ENCODE peak calls at places on chromosome 16, in six cellular contexts. C is H9, G is IMR-90, A is neuronal stem cell, L is mesenchymal stem cell, W is H1. F is an unnamed sample.

GRCh38 chr16:10950393-10950792 is 6.0 kb downstream of the CLEC16A start:
- DNase-seq in C (no peak), G (no peak), A (no peak), L (peak), W (no peak), F (peak)

GRCh38 chr16:46918905-46919792 is 35.0 kb downstream of the GPT2 start:
- DNase-seq in C (no peak), G (no peak), A (peak), L (peak), W (no peak), F (no peak)

GRCh38 chr16:15482068-15482747 is 47.8 kb downstream of the BMERB1 start:
- DNase-seq in C (peak), G (peak), A (no peak), L (peak), W (no peak), F (peak)

GRCh38 chr16:80463776-80464175 is 77.0 kb upstream of the DYNLRB2 start:
- DNase-seq in C (no peak), G (no peak), A (no peak), L (no peak), W (no peak), F (no peak)

GRCh38 chr16:71367243-71367976 is 8.9 kb downstream of the CALB2 start:
- DNase-seq in C (peak), G (peak), A (peak), L (peak), W (peak), F (peak)

GRCh38 chr16:8548166-8548565 is 42.1 kb downstream of the TMEM114 start:
- DNase-seq in C (no peak), G (no peak), A (no peak), L (no peak), W (no peak), F (no peak)

GRCh38 chr16:81627024-81627423 is 152.1 kb upstream of the PLCG2 start:
- DNase-seq in C (no peak), G (peak), A (no peak), L (peak), W (no peak), F (no peak)

GRCh38 chr16:1601031-1601430 is 10.8 kb downstream of the IFT140 start:
- DNase-seq in C (no peak), G (no peak), A (no peak), L (no peak), W (no peak), F (peak)

GRCh38 chr16:10619271-10619849 is 39.0 kb upstream of the EMP2 start:
- DNase-seq in C (peak), G (no peak), A (no peak), L (no peak), W (peak), F (no peak)

GRCh38 chr16:68072038-68072695 is 13.0 kb upstream of the NFATC3 start:
- DNase-seq in C (no peak), G (peak), A (no peak), L (peak), W (peak), F (peak)

GRCh38 chr16:70253291-70254094 is 1.8 kb upstream of the EXOSC6 start:
- DNase-seq in C (peak), G (peak), A (peak), L (peak), W (peak), F (peak)

GRCh38 chr16:9798474-9798873 is 383.8 kb downstream of the GRIN2A start:
- DNase-seq in C (no peak), G (no peak), A (no peak), L (no peak), W (no peak), F (no peak)

GRCh38 chr16:57167951-57168350 is 17.9 kb downstream of the PSME3IP1 start:
- DNase-seq in C (no peak), G (peak), A (peak), L (peak), W (no peak), F (peak)

GRCh38 chr16:14101415-14101814 is 30.3 kb downstream of the MRTFB start:
- DNase-seq in C (no peak), G (no peak), A (no peak), L (no peak), W (no peak), F (no peak)

GRCh38 chr16:10296956-10297340 is 88.9 kb upstream of the ATF7IP2 start:
- DNase-seq in C (no peak), G (no peak), A (no peak), L (no peak), W (no peak), F (no peak)

GRCh38 chr16:87328846-87329245 is 11.7 kb upstream of the C16orf95 start:
- DNase-seq in C (no peak), G (no peak), A (no peak), L (no peak), W (no peak), F (no peak)

GRCh38 chr16:66248096-66248495 is 118.4 kb upstream of the CDH5 start:
- DNase-seq in C (no peak), G (peak), A (no peak), L (peak), W (no peak), F (no peak)

GRCh38 chr16:52713740-52714139 is 166.8 kb upstream of the TOX3 start:
- DNase-seq in C (no peak), G (no peak), A (no peak), L (no peak), W (no peak), F (no peak)

GRCh38 chr16:70553175-70553574 is 29.6 kb downstream of the SF3B3 start:
- DNase-seq in C (no peak), G (peak), A (no peak), L (peak), W (no peak), F (no peak)

GRCh38 chr16:49194499-49195260 is 87.0 kb downstream of the CBLN1 start:
- DNase-seq in C (no peak), G (no peak), A (no peak), L (no peak), W (no peak), F (no peak)

GRCh38 chr16:610513-611381 is 20.0 kb upstream of the WFIKKN1 start:
- DNase-seq in C (peak), G (no peak), A (no peak), L (no peak), W (peak), F (peak)

GRCh38 chr16:66342294-66342900 is 24.1 kb upstream of the CDH5 start:
- DNase-seq in C (peak), G (no peak), A (peak), L (peak), W (peak), F (no peak)

GRCh38 chr16:22673463-22673862 is 140.5 kb upstream of the HS3ST2 start:
- DNase-seq in C (peak), G (no peak), A (no peak), L (no peak), W (peak), F (no peak)

GRCh38 chr16:63629272-63629671 is 1492.6 kb downstream of the CDH11 start:
- DNase-seq in C (no peak), G (no peak), A (no peak), L (no peak), W (no peak), F (no peak)

GRCh38 chr16:25868041-25868600 is 176.4 kb downstream of the HS3ST4 start:
- DNase-seq in C (no peak), G (no peak), A (no peak), L (no peak), W (no peak), F (no peak)

GRCh38 chr16:65965632-65966031 is 400.9 kb upstream of the CDH5 start:
- DNase-seq in C (no peak), G (no peak), A (no peak), L (no peak), W (no peak), F (peak)

GRCh38 chr16:31087971-31088370 is 772 bp downstream of the PRSS53 start:
- DNase-seq in C (no peak), G (no peak), A (no peak), L (no peak), W (no peak), F (no peak)

GRCh38 chr16:12255919-12256665 is 279.6 kb downstream of the SNX29 start:
- DNase-seq in C (no peak), G (no peak), A (no peak), L (no peak), W (no peak), F (no peak)
- H3K27ac ChIP-seq in C (no peak), G (no peak), A (no peak), L (no peak), W (no peak), F (no peak)

GRCh38 chr16:84728853-84729424 is 29.1 kb downstream of the USP10 start:
- DNase-seq in C (no peak), G (no peak), A (no peak), L (no peak), W (peak), F (no peak)

GRCh38 chr16:84730406-84731106 is 30.8 kb downstream of the USP10 start:
- DNase-seq in C (no peak), G (peak), A (no peak), L (peak), W (peak), F (peak)

GRCh38 chr16:84726670-84727467 is 27.1 kb downstream of the USP10 start:
- DNase-seq in C (no peak), G (no peak), A (no peak), L (peak), W (peak), F (no peak)

GRCh38 chr16:84732674-84733352 is 33.0 kb downstream of the USP10 start:
- DNase-seq in C (no peak), G (no peak), A (no peak), L (no peak), W (no peak), F (no peak)

DNA sequence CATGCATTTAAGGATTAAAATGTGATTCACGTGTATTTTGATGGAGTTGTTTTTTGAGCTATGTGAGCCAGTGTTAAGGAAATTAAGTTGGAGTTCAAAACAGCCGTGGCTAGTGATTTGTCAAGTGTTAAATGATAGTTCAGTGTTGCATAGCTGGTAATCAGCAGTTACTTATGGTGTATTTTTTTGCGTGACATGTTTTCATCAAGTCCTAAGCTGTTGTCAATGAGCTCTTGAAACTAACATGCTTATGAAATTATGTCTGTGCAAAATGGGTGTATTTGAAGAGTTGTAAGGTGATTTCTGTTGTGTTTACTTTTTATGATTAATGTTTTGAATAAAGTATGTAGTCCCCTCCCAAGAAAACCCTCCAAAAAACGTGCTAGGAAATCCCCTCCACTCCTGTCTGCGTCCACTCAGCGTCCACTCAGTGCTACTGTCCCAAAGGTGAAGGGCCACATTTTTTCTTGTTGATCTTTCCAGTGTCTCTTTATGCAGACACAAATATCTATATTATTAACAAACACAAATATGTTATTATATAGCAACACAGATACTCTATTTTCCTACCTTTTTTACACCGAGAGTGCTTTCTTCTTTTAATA is 30.0 kb downstream of the USP10 start:
- DNase-seq in C (no peak), G (peak), A (no peak), L (peak), W (peak), F (no peak)
- H2BK120ac ChIP-seq in C (no peak), G (peak), A (no peak), L (peak), W (no peak), F (peak)

GRCh38 chr16:55302635-55303034 is 21.4 kb upstream of the IRX6 start:
- DNase-seq in C (peak), G (no peak), A (no peak), L (no peak), W (peak), F (no peak)

GRCh38 chr16:55297910-55298175 is 26.2 kb upstream of the IRX6 start:
- DNase-seq in C (no peak), G (peak), A (no peak), L (no peak), W (no peak), F (no peak)

GRCh38 chr16:55297062-55297909 is 26.7 kb upstream of the IRX6 start:
- DNase-seq in C (no peak), G (peak), A (no peak), L (no peak), W (no peak), F (peak)

GRCh38 chr16:55301385-55302008 is 22.5 kb upstream of the IRX6 start:
- DNase-seq in C (no peak), G (no peak), A (no peak), L (no peak), W (no peak), F (no peak)
- H3K14ac ChIP-seq in C (no peak), G (no peak), A (no peak), L (no peak), W (no peak), F (no peak)

GRCh38 chr16:4839942-4840341 is 7.1 kb downstream of the GLYR1 start:
- DNase-seq in C (no peak), G (no peak), A (no peak), L (no peak), W (no peak), F (no peak)

GRCh38 chr16:4833584-4833983 is 13.5 kb downstream of the GLYR1 start:
- DNase-seq in C (no peak), G (no peak), A (no peak), L (no peak), W (no peak), F (no peak)

GRCh38 chr16:4840984-4841383 is 6.1 kb downstream of the GLYR1 start:
- DNase-seq in C (no peak), G (no peak), A (no peak), L (no peak), W (no peak), F (no peak)

GRCh38 chr16:4836727-4837126 is 10.4 kb downstream of the GLYR1 start:
- DNase-seq in C (no peak), G (no peak), A (no peak), L (no peak), W (no peak), F (no peak)

DNA sequence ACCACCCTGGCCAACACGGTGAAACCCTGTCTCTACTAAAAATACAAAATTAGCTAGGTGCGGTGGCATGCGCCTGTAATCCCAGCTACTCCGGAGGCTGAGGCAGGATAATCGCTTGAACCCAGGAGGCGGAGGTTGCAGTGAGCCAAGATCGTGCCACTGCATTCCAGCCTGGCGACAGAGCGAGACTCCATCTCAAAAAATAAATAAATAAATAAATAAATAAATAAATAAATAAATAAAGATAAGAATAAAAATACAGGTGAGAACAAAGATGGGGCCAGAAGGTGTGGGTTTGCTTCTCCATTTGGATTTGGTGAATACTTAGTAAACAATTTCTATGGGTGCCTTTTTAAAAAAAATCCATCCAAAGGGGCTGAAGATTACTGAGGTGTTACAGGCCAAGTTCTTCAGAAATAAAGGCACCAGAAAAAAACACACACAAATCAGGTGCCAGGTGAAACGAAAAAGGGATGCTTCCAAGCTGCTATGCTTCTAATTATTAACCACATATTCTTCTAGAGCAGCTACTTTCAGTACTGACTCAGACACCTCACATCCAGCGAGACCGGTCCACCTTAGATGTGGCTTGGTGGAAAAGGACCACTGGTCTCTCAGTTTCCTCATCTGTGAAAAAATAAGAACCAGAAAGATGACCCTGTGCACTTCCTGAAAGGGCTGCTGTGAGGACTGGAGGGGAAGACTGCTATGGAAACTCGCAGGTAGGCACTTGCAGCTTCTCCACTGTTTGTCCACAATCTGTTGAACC is 9.2 kb downstream of the GLYR1 start:
- DNase-seq in C (no peak), G (no peak), A (no peak), L (no peak), W (no peak), F (no peak)
- H3K27ac ChIP-seq in C (no peak), G (no peak), A (no peak), L (no peak), W (no peak), F (no peak)

GRCh38 chr16:69131749-69132423 is 502 bp downstream of the CHTF8 start:
- DNase-seq in C (peak), G (peak), A (peak), L (peak), W (peak), F (peak)

GRCh38 chr16:69130461-69130860 is 1.9 kb downstream of the CHTF8 start:
- DNase-seq in C (no peak), G (no peak), A (no peak), L (no peak), W (no peak), F (no peak)

GRCh38 chr16:69133555-69133954 is 1.1 kb downstream of the UTP4 start:
- DNase-seq in C (no peak), G (no peak), A (no peak), L (no peak), W (no peak), F (no peak)

GRCh38 chr16:69131167-69131748 is 1.1 kb downstream of the CHTF8 start:
- DNase-seq in C (peak), G (peak), A (peak), L (peak), W (no peak), F (no peak)

GRCh38 chr16:69132424-69133252 is at the start of the genes CHTF8 and UTP4:
- DNase-seq in C (peak), G (peak), A (peak), L (peak), W (no peak), F (peak)
- H2BK120ac ChIP-seq in C (peak), G (peak), A (peak), L (peak), W (peak), F (peak)

DNA sequence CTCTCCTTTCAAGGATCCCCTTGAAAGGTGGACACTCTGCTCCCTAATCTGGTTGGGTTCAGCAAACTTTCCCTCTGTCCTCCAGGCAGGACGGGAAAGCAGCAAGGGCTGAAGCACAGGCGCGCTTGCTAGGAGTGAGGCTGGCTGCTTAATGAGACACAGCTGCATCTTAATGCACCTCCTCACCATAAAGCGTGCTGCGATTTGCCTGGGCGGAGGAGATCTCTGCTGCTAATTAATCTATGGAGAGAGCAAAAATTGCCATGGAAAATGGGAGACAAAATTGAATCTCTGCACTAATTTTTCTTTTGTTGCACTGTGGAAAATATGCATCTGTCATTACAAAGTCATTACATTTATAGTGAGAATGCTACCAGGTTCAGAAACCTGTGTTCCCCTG is 43.3 kb upstream of the BCAR1 start:
- DNase-seq in C (no peak), G (no peak), A (no peak), L (no peak), W (no peak), F (no peak)
- H3K14ac ChIP-seq in C (no peak), G (no peak), A (no peak), L (peak), W (no peak), F (no peak)

F was measured in trophoblast cell.